ENCODE peak calls at places on chromosomes 3 and 15, in four cellular contexts. One of them, this sample, is unnamed.

GRCh38 chr15:88641959-88642452 is 3.2 kb downstream of the ISG20 start:
- DNase-seq in IMR-90: no peak
- DNase-seq in endothelial cell of umbilical vein: no peak
- DNase-seq in K562: no peak
- DNase-seq in this sample: no peak

GRCh38 chr15:33860749-33861148 is 107.5 kb upstream of the CHRM5 start:
- DNase-seq in IMR-90: peak; percentile 61
- DNase-seq in endothelial cell of umbilical vein: peak; percentile 6
- DNase-seq in K562: no peak
- DNase-seq in this sample: no peak

GRCh38 chr3:128956440-128956839 is 37.4 kb downstream of the CFAP92 start:
- DNase-seq in IMR-90: no peak
- DNase-seq in endothelial cell of umbilical vein: no peak
- DNase-seq in K562: no peak
- DNase-seq in this sample: no peak

GRCh38 chr3:113531826-113532697 is at the start of gene SIDT1:
- DNase-seq in IMR-90: no peak
- DNase-seq in endothelial cell of umbilical vein: peak; percentile 21
- DNase-seq in K562: no peak
- DNase-seq in this sample: peak; percentile 71

GRCh38 chr3:20984594-20985207 is 766.3 kb downstream of the ZNF385D start:
- DNase-seq in IMR-90: no peak
- DNase-seq in endothelial cell of umbilical vein: no peak
- DNase-seq in K562: no peak
- DNase-seq in this sample: no peak

GRCh38 chr15:68365770-68366169 is 66.2 kb downstream of the ITGA11 start:
- DNase-seq in IMR-90: no peak
- DNase-seq in endothelial cell of umbilical vein: peak; percentile 55
- DNase-seq in K562: no peak
- DNase-seq in this sample: no peak

GRCh38 chr3:70803891-70804290 is 491.5 kb upstream of the MDFIC2 start:
- DNase-seq in IMR-90: no peak
- DNase-seq in endothelial cell of umbilical vein: no peak
- DNase-seq in K562: no peak
- DNase-seq in this sample: no peak

GRCh38 chr15:90989040-90989768 is 5.1 kb downstream of the PRC1 start:
- DNase-seq in IMR-90: no peak
- DNase-seq in endothelial cell of umbilical vein: no peak
- DNase-seq in K562: no peak
- DNase-seq in this sample: no peak

GRCh38 chr15:64949383-64950141 is 37.9 kb downstream of the ANKDD1A start:
- DNase-seq in IMR-90: no peak
- DNase-seq in endothelial cell of umbilical vein: no peak
- DNase-seq in K562: no peak
- DNase-seq in this sample: no peak

GRCh38 chr3:112815981-112816380 is 30.7 kb downstream of the CD200R1L start:
- DNase-seq in IMR-90: peak; percentile 67
- DNase-seq in endothelial cell of umbilical vein: no peak
- DNase-seq in K562: no peak
- DNase-seq in this sample: no peak

GRCh38 chr3:135908225-135908624 is 57.3 kb upstream of the PPP2R3A start:
- DNase-seq in IMR-90: peak; percentile 33
- DNase-seq in endothelial cell of umbilical vein: no peak
- DNase-seq in K562: no peak
- DNase-seq in this sample: no peak

GRCh38 chr3:104564045-104564643 is 802.6 kb upstream of the ALCAM start:
- DNase-seq in IMR-90: peak; percentile 52
- DNase-seq in endothelial cell of umbilical vein: peak; percentile 47
- DNase-seq in K562: peak; percentile 13
- DNase-seq in this sample: no peak

GRCh38 chr3:58824285-58824684 is 157.7 kb upstream of the FAM3D start:
- DNase-seq in IMR-90: peak; percentile 73
- DNase-seq in endothelial cell of umbilical vein: peak; percentile 78
- DNase-seq in K562: peak; percentile 13
- DNase-seq in this sample: no peak

GRCh38 chr3:183211390-183211789 is 41.7 kb upstream of the B3GNT5 start:
- DNase-seq in IMR-90: no peak
- DNase-seq in endothelial cell of umbilical vein: no peak
- DNase-seq in K562: no peak
- DNase-seq in this sample: no peak

GRCh38 chr3:150376001-150376848 is 31.9 kb upstream of the TSC22D2 start:
- DNase-seq in IMR-90: peak; percentile 50
- DNase-seq in endothelial cell of umbilical vein: peak; percentile 40
- DNase-seq in K562: no peak
- DNase-seq in this sample: no peak

GRCh38 chr3:158279584-158279983 is 169.7 kb downstream of the RSRC1 start:
- DNase-seq in IMR-90: no peak
- DNase-seq in endothelial cell of umbilical vein: no peak
- DNase-seq in K562: no peak
- DNase-seq in this sample: no peak
- TF ChIP-seq FOS in IMR-90: no peak
- TF ChIP-seq FOS in endothelial cell of umbilical vein: no peak
- TF ChIP-seq FOS in K562: no peak
- TF ChIP-seq FOS in this sample: no peak

DNA sequence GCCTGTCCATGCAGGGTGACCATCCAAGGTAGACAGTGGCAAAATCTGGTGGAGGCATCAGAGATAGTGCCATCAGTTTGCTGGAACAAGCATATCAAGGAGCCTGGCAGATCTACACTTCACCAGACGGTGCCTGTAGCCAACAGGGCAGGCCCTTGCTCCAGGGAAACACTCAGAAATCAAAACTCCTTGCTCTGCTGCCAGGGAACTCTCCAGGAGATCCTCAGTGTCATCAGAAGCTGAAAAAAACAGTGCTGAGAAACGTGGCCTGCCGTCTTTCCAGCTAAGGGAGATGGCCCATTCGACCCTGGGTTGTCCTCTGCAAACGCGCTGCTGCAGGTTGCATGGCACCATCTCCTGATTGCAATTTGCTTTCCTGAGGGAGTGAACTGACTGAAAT is 30.5 kb upstream of the ATP13A3 start:
- DNase-seq in IMR-90: no peak
- DNase-seq in endothelial cell of umbilical vein: no peak
- DNase-seq in K562: no peak
- DNase-seq in this sample: no peak
- TF ChIP-seq FOS in IMR-90: no peak
- TF ChIP-seq FOS in endothelial cell of umbilical vein: no peak
- TF ChIP-seq FOS in K562: no peak
- TF ChIP-seq FOS in this sample: no peak

GRCh38 chr15:83379574-83379973 is 67.6 kb upstream of the SH3GL3 start:
- DNase-seq in IMR-90: no peak
- DNase-seq in endothelial cell of umbilical vein: no peak
- DNase-seq in K562: no peak
- DNase-seq in this sample: no peak
- TF ChIP-seq FOS in IMR-90: no peak
- TF ChIP-seq FOS in endothelial cell of umbilical vein: no peak
- TF ChIP-seq FOS in K562: no peak
- TF ChIP-seq FOS in this sample: no peak

DNA sequence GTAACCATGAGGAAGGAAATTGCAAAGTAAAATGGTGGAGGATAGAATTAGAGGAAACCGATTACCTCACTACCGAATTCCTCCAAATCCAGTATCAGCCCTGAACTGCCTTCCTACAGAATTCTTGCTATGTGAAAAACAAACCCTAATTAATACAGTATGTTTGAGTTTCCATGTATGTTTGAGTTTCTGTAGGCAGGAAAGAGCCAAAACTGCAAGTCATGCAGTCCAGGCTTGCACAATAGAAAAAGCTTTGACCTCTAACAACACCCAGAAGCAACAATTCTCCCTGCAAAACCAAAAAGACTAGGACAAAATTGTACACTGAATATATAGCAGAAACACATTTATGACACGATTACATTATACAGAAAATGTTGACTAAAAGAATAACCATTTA is 614.8 kb downstream of the DIPK2A start:
- DNase-seq in IMR-90: peak; percentile 66
- DNase-seq in endothelial cell of umbilical vein: peak; percentile 44
- DNase-seq in K562: no peak
- DNase-seq in this sample: no peak
- TF ChIP-seq FOS in IMR-90: no peak
- TF ChIP-seq FOS in endothelial cell of umbilical vein: no peak
- TF ChIP-seq FOS in K562: no peak
- TF ChIP-seq FOS in this sample: no peak

DNA sequence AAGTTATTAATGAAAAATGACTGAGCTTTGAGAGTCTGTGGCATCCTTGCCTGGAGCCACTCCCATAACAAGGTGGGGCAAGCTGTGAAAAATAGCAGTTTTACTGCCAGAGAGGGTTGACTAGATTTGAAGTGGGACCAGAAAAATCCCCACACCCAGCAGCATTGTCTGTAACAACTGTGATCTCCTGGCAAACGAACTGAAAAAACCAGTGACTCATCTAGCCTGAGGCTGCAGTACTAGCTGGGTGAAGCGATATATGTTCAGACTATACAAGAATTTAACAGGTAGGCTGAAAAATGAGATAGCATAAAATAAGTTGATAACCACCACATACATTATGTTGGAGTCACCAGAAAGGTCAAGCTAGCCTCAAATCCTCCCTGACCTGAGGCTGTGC is 64.0 kb downstream of the DPH6 start:
- DNase-seq in IMR-90: peak; percentile 79
- DNase-seq in endothelial cell of umbilical vein: peak; percentile 67
- DNase-seq in K562: no peak
- DNase-seq in this sample: no peak
- TF ChIP-seq FOS in IMR-90: peak; percentile 24
- TF ChIP-seq FOS in endothelial cell of umbilical vein: peak; percentile 46
- TF ChIP-seq FOS in K562: no peak
- TF ChIP-seq FOS in this sample: no peak

GRCh38 chr15:74869372-74869725 is 3.8 kb downstream of the SCAMP2 start:
- DNase-seq in IMR-90: no peak
- DNase-seq in endothelial cell of umbilical vein: no peak
- DNase-seq in K562: no peak
- DNase-seq in this sample: no peak

GRCh38 chr15:74870496-74871213 is 2.5 kb downstream of the SCAMP2 start:
- DNase-seq in IMR-90: no peak
- DNase-seq in endothelial cell of umbilical vein: peak; percentile 6
- DNase-seq in K562: no peak
- DNase-seq in this sample: no peak

GRCh38 chr15:74872702-74873035 is 496 bp downstream of the SCAMP2 start:
- DNase-seq in IMR-90: no peak
- DNase-seq in endothelial cell of umbilical vein: no peak
- DNase-seq in K562: no peak
- DNase-seq in this sample: no peak

GRCh38 chr15:74867562-74868458 is 5.4 kb downstream of the SCAMP2 start:
- DNase-seq in IMR-90: no peak
- DNase-seq in endothelial cell of umbilical vein: peak; percentile 46
- DNase-seq in K562: no peak
- DNase-seq in this sample: no peak

DNA sequence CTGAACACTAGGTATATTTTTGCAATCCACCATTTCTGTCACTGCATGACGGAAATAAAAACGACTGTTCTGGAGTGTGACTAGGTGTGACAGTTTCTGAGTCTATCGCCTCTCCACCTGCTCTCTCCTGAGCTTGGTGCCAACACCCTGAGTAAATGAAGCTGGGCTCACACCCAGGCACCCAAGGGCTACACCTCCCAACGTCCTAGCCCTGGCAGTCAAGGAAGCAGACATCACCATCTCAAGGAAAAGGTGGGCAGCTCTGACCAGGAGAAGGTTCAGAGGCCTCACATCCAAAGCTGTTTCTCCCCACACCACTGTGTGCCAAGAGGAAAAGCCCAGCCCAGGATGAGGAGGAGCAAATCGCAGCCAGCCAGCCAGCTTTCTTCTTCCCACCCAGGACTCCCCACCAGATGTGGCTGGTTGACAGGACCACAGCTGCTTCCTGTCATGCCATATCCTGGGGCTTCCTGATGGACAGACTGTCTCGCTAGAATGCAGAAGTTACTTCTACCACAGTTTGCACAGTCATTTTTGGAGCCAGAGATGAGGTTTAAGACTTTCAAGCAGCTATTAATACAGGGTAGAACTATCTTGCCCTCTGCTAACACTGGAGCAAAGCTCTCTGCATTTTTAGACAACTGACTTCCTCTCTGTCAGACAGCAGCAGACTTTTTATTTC is 3.3 kb downstream of the SCAMP2 start:
- DNase-seq in IMR-90: peak; percentile 39
- DNase-seq in endothelial cell of umbilical vein: peak; percentile 43
- DNase-seq in K562: no peak
- DNase-seq in this sample: peak; percentile 97
- TF ChIP-seq FOS in IMR-90: no peak
- TF ChIP-seq FOS in endothelial cell of umbilical vein: no peak
- TF ChIP-seq FOS in K562: no peak
- TF ChIP-seq FOS in this sample: no peak

This sample was measured in GM12878.